ENCODE peak calls at places on chromosomes 5 and 9, in six cellular contexts. K is lower lobe of right lung, H is heart right ventricle, W is transverse colon, N is astrocyte, S is right atrium auricular region. D is an unnamed sample.

GRCh38 chr5:135373747-135374515 is 25.1 kb downstream of the MACROH2A1 start:
- DNase-seq in S (no peak), H (peak; percentile 44), K (no peak), N (no peak), W (no peak), D (no peak)

GRCh38 chr5:54178207-54178606 is 132.2 kb downstream of the ARL15 start:
- DNase-seq in H (no peak), K (no peak), S (no peak), W (no peak), N (no peak), D (no peak)

GRCh38 chr5:131357739-131358561 is 94.1 kb downstream of the CDC42SE2 start:
- DNase-seq in S (no peak), N (no peak), W (no peak), K (no peak), H (no peak), D (no peak)

GRCh38 chr9:4420351-4420750 is 69.9 kb upstream of the SLC1A1 start:
- DNase-seq in N (no peak), K (no peak), W (no peak), S (no peak), H (no peak), D (no peak)

GRCh38 chr5:2762744-2763532 is 11.5 kb upstream of the IRX2 start:
- DNase-seq in K (no peak), W (no peak), N (no peak), S (no peak), H (no peak), D (no peak)

GRCh38 chr5:88770290-88771257 is 112.4 kb downstream of the MEF2C start:
- DNase-seq in N (peak; percentile 30), W (no peak), K (no peak), S (no peak), H (no peak), D (no peak)

GRCh38 chr9:121836382-121836885 is 185.0 kb downstream of the DAB2IP start:
- DNase-seq in S (no peak), W (no peak), N (no peak), H (no peak), K (no peak), D (no peak)

GRCh38 chr5:69299625-69300024 is 33.0 kb downstream of the CCDC125 start:
- DNase-seq in H (no peak), K (no peak), N (no peak), W (no peak), S (no peak), D (no peak)

GRCh38 chr5:150339165-150339564 is 18.3 kb upstream of the TCOF1 start:
- DNase-seq in W (no peak), N (no peak), S (no peak), K (no peak), H (no peak), D (no peak)

GRCh38 chr5:59517926-59518585 is 375.5 kb downstream of the PDE4D start:
- DNase-seq in S (no peak), W (no peak), H (no peak), N (peak; percentile 90), K (no peak), D (no peak)

GRCh38 chr5:40291338-40291737 is 388.4 kb upstream of the PTGER4 start:
- DNase-seq in S (no peak), K (no peak), H (no peak), W (no peak), N (peak; percentile 75), D (no peak)

GRCh38 chr9:133971121-133971951 is 20.8 kb downstream of the VAV2 start:
- DNase-seq in W (no peak), K (peak; percentile 33), S (no peak), H (no peak), N (no peak), D (no peak)

GRCh38 chr5:172722309-172722815 is 48.6 kb downstream of the DUSP1 start:
- DNase-seq in N (no peak), H (no peak), K (no peak), S (no peak), W (no peak), D (no peak)

GRCh38 chr5:132103380-132103951 is 29.9 kb downstream of the CSF2 start:
- DNase-seq in W (peak; percentile 57), S (peak; percentile 89), H (peak; percentile 76), K (peak; percentile 71), N (peak; percentile 93), D (no peak)

GRCh38 chr9:127921592-127922120 is 4.8 kb upstream of the ST6GALNAC4 start:
- DNase-seq in K (peak; percentile 84), H (peak; percentile 73), W (peak; percentile 82), N (no peak), S (no peak), D (peak; percentile 56)

GRCh38 chr5:124738751-124739559 is 7.5 kb downstream of the ZNF608 start:
- DNase-seq in W (no peak), K (no peak), S (no peak), H (no peak), N (no peak), D (no peak)

GRCh38 chr5:125409496-125410351 is 663.3 kb upstream of the ZNF608 start:
- DNase-seq in K (no peak), H (no peak), W (no peak), S (no peak), N (peak; percentile 63), D (peak; percentile 4)

GRCh38 chr5:144315994-144316634 is 145.4 kb downstream of the KCTD16 start:
- DNase-seq in H (no peak), S (no peak), N (no peak), W (peak; percentile 59), K (no peak), D (no peak)

GRCh38 chr9:103700558-103700957 is 393.6 kb upstream of the SMC2 start:
- DNase-seq in H (no peak), K (no peak), W (no peak), N (no peak), S (no peak), D (no peak)

GRCh38 chr5:150263801-150264621 is 25.6 kb downstream of the CAMK2A start:
- DNase-seq in K (no peak), N (peak; percentile 89), W (no peak), H (no peak), S (no peak), D (peak; percentile 71)

GRCh38 chr5:11076945-11077613 is 316.0 kb upstream of the DAP start:
- DNase-seq in W (no peak), S (no peak), K (no peak), H (no peak), N (no peak), D (no peak)

GRCh38 chr5:11072556-11072955 is 311.5 kb upstream of the DAP start:
- DNase-seq in S (no peak), W (no peak), N (no peak), K (no peak), H (no peak), D (no peak)

DNA sequence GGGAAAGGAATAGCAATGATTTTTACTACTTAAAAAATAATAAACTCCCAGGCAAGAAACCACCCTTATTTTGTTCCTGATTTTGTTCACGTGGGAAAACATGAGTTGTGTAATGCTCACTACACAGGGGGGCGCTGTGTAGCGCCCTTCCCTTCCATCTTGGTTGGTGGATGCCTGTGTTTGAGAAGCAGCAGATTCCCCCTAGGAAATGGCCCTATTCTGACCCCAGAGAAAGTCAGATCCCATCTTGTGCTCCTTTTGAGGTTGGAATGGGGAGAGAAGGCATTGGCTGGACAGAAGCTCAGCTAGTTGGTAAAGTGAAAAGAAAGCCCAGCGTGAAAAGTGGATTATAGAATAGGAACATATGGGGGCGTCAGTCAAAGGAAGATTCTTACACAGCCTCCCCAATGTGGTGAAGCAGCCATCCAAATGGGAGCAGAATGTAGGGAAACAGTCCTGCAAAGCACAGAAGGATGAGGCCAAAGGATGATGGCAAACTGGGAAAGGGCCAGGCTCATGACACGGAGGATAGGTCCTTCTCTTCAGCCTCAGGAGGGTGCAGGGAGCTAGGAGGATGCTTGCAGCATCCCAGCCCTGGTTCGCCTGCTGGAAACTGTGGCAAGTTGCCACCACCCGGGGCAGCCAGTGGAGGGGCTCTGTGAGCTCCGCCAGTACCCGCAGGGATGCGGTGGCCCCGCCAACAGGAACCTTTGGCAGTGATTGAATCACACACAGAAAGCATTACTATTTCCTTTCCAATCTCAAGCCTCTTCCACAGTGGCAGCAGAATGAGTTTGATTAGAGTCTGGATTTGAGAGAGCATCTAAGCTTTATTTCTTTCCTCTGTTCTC is 314.2 kb upstream of the DAP start:
- DNase-seq in H (no peak), K (no peak), S (no peak), N (no peak), W (no peak), D (no peak)
- TF ChIP-seq CTCF in H (no peak), K (no peak), S (no peak), N (no peak), W (no peak), D (no peak)

GRCh38 chr5:147898875-147899401 is 7.4 kb downstream of the C5orf46 start:
- DNase-seq in S (no peak), W (no peak), H (no peak), N (peak; percentile 77), K (no peak), D (no peak)
- H3K27ac ChIP-seq in S (no peak overlapping the region), W (no peak overlapping the region), H (no peak overlapping the region), N (peak overlapping the region; percentile 93), K (no peak overlapping the region), D (no peak overlapping the region)

GRCh38 chr5:159359408-159359807 is 29.1 kb upstream of the IL12B start:
- DNase-seq in N (no peak), S (no peak), K (no peak), H (no peak), W (no peak), D (no peak)
- H3K4me1 ChIP-seq in N (no peaks in the 10 kb centered on the region), S (no peaks in the 10 kb centered on the region), K (no peaks in the 10 kb centered on the region), H (no peaks in the 10 kb centered on the region), W (no peaks in the 10 kb centered on the region), D (no peaks in the 10 kb centered on the region)

GRCh38 chr9:124940521-124940893 is 376 bp downstream of the GOLGA1 start:
- DNase-seq in N (no peak), H (no peak), K (no peak), S (no peak), W (no peak), D (no peak)

GRCh38 chr9:124940894-124941688 is at the start of gene GOLGA1:
- DNase-seq in K (peak; percentile 98), W (peak; percentile 98), H (peak; percentile 95), N (peak; percentile 83), S (peak; percentile 96), D (peak; percentile 91)

GRCh38 chr9:124946167-124946566 is 5.3 kb upstream of the GOLGA1 start:
- DNase-seq in W (no peak), K (no peak), H (no peak), S (no peak), N (no peak), D (no peak)

GRCh38 chr9:124939944-124940343 is 939 bp downstream of the GOLGA1 start:
- DNase-seq in K (no peak), S (no peak), W (no peak), N (no peak), H (no peak), D (no peak)

DNA sequence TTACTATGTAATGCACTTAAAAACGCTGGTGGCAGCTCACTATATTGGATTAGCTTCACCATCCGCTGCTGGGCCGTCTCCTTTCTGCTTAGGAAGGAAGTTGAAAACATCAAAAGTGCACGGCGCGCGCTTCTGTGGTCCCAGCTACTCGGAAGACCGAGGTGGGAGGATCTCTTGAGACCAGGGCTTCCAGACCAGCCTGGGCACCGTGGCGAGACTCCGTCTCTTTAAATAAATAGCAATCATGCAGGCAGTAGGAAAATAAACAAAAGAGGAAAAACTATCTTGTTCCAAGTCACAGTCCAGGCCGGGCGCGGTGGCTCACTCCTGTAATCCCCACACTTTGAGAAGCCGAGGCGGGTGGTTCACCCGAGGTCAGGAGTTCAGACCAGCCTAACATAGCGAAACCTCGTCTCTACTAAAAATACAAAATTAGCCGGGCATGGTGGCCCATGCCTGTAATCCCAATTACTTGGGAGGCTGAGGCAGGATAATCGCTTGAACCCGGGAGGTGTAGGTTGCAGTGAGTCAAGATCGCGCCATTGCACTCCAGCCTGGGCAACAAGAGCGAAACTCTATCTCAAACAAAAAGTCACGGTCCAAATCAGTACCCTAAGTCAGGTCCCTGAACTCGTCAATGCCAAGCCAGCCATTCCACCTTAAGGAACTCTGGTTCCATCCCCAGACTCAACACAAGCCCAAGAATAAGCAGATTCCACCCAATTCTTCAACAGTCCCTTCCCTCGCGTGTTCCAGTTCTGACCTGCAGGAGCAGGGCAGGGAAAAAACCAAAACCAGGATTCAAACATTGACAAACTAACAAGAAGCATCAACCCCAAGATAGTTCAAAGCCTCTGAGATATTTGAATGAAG is 1.0 kb upstream of the GOLGA1 start:
- DNase-seq in H (peak; percentile 44), N (no peak), S (peak; percentile 69), W (peak; percentile 71), K (peak; percentile 80), D (peak; percentile 41)
- TF ChIP-seq CTCF in H (no peak), N (no peak), S (no peak), W (no peak), K (no peak), D (no peak)

D was measured in prostate gland.